ENCODE peak calls at places on chromosome 21, in seven cellular contexts. One of them, this sample, is unnamed.

GRCh38 chr21:18522181-18522771 is 118.7 kb upstream of the TMPRSS15 start:
- DNase-seq in GM12865: no peak
- DNase-seq in heart left ventricle: no peak
- DNase-seq in adrenal gland: no peak
- DNase-seq in mucosa of descending colon: no peak
- DNase-seq in dorsolateral prefrontal cortex: no peak
- DNase-seq in tibial artery: no peak
- DNase-seq in this sample: peak; percentile 8

GRCh38 chr21:33760641-33761103 is 118.4 kb downstream of the ITSN1 start:
- DNase-seq in GM12865: no peak
- DNase-seq in mucosa of descending colon: no peak
- DNase-seq in heart left ventricle: no peak
- DNase-seq in tibial artery: no peak
- DNase-seq in adrenal gland: no peak
- DNase-seq in dorsolateral prefrontal cortex: no peak
- DNase-seq in this sample: no peak

GRCh38 chr21:16942703-16943102 is 570.1 kb upstream of the CXADR start:
- DNase-seq in adrenal gland: peak; percentile 21
- DNase-seq in mucosa of descending colon: no peak
- DNase-seq in heart left ventricle: no peak
- DNase-seq in GM12865: no peak
- DNase-seq in tibial artery: no peak
- DNase-seq in dorsolateral prefrontal cortex: no peak
- DNase-seq in this sample: peak; percentile 50

GRCh38 chr21:18617291-18617690 is 213.7 kb upstream of the TMPRSS15 start:
- DNase-seq in dorsolateral prefrontal cortex: no peak
- DNase-seq in heart left ventricle: no peak
- DNase-seq in adrenal gland: no peak
- DNase-seq in tibial artery: no peak
- DNase-seq in mucosa of descending colon: no peak
- DNase-seq in GM12865: no peak
- DNase-seq in this sample: no peak

GRCh38 chr21:17828223-17828622 is 9.1 kb upstream of the C21orf91 start:
- DNase-seq in adrenal gland: no peak
- DNase-seq in heart left ventricle: no peak
- DNase-seq in tibial artery: no peak
- DNase-seq in GM12865: no peak
- DNase-seq in dorsolateral prefrontal cortex: no peak
- DNase-seq in mucosa of descending colon: no peak
- DNase-seq in this sample: no peak

GRCh38 chr21:16455978-16456377 is 726.2 kb downstream of the USP25 start:
- DNase-seq in GM12865: no peak
- DNase-seq in adrenal gland: no peak
- DNase-seq in dorsolateral prefrontal cortex: peak; percentile 61
- DNase-seq in mucosa of descending colon: no peak
- DNase-seq in tibial artery: no peak
- DNase-seq in heart left ventricle: no peak
- DNase-seq in this sample: no peak

GRCh38 chr21:17981060-17981459 is 161.9 kb upstream of the C21orf91 start:
- DNase-seq in adrenal gland: no peak
- DNase-seq in mucosa of descending colon: no peak
- DNase-seq in tibial artery: no peak
- DNase-seq in dorsolateral prefrontal cortex: no peak
- DNase-seq in GM12865: no peak
- DNase-seq in heart left ventricle: no peak
- DNase-seq in this sample: no peak

GRCh38 chr21:30349572-30349971 is 1.2 kb upstream of the KRTAP23-1 start:
- DNase-seq in adrenal gland: no peak
- DNase-seq in heart left ventricle: no peak
- DNase-seq in dorsolateral prefrontal cortex: no peak
- DNase-seq in mucosa of descending colon: no peak
- DNase-seq in GM12865: no peak
- DNase-seq in tibial artery: no peak
- DNase-seq in this sample: no peak

GRCh38 chr21:17903929-17904639 is 84.9 kb upstream of the C21orf91 start:
- DNase-seq in adrenal gland: no peak
- DNase-seq in tibial artery: no peak
- DNase-seq in mucosa of descending colon: no peak
- DNase-seq in GM12865: no peak
- DNase-seq in heart left ventricle: no peak
- DNase-seq in dorsolateral prefrontal cortex: no peak
- DNase-seq in this sample: no peak

GRCh38 chr21:19475525-19475924 is 1071.9 kb upstream of the TMPRSS15 start:
- DNase-seq in heart left ventricle: no peak
- DNase-seq in tibial artery: no peak
- DNase-seq in adrenal gland: no peak
- DNase-seq in GM12865: no peak
- DNase-seq in dorsolateral prefrontal cortex: no peak
- DNase-seq in mucosa of descending colon: no peak
- DNase-seq in this sample: no peak

GRCh38 chr21:20997308-20997632 is 939 bp upstream of the NCAM2 start:
- DNase-seq in adrenal gland: no peak
- DNase-seq in heart left ventricle: no peak
- DNase-seq in dorsolateral prefrontal cortex: peak; percentile 40
- DNase-seq in mucosa of descending colon: no peak
- DNase-seq in GM12865: no peak
- DNase-seq in tibial artery: no peak
- DNase-seq in this sample: no peak

GRCh38 chr21:33261635-33262034 is 4.5 kb upstream of the IL10RB start:
- DNase-seq in adrenal gland: peak; percentile 40
- DNase-seq in heart left ventricle: no peak
- DNase-seq in GM12865: peak; percentile 57
- DNase-seq in mucosa of descending colon: no peak
- DNase-seq in dorsolateral prefrontal cortex: no peak
- DNase-seq in tibial artery: peak; percentile 73
- DNase-seq in this sample: no peak

GRCh38 chr21:42595281-42596187 is 57.9 kb upstream of the PDE9A start:
- DNase-seq in adrenal gland: no peak
- DNase-seq in tibial artery: no peak
- DNase-seq in dorsolateral prefrontal cortex: no peak
- DNase-seq in GM12865: no peak
- DNase-seq in heart left ventricle: no peak
- DNase-seq in mucosa of descending colon: no peak
- DNase-seq in this sample: no peak

GRCh38 chr21:28699591-28700259 is 293.0 kb downstream of the LTN1 start:
- DNase-seq in GM12865: no peak
- DNase-seq in dorsolateral prefrontal cortex: no peak
- DNase-seq in mucosa of descending colon: no peak
- DNase-seq in heart left ventricle: no peak
- DNase-seq in adrenal gland: no peak
- DNase-seq in tibial artery: no peak
- DNase-seq in this sample: no peak

GRCh38 chr21:34526618-34527290 is 14.7 kb upstream of the KCNE1 start:
- DNase-seq in tibial artery: peak; percentile 83
- DNase-seq in dorsolateral prefrontal cortex: no peak
- DNase-seq in GM12865: peak; percentile 49
- DNase-seq in adrenal gland: peak; percentile 82
- DNase-seq in mucosa of descending colon: peak; percentile 58
- DNase-seq in heart left ventricle: peak; percentile 88
- DNase-seq in this sample: no peak

GRCh38 chr21:41976611-41977010 is 22.8 kb upstream of the C2CD2 start:
- DNase-seq in heart left ventricle: no peak
- DNase-seq in GM12865: no peak
- DNase-seq in adrenal gland: no peak
- DNase-seq in tibial artery: no peak
- DNase-seq in mucosa of descending colon: no peak
- DNase-seq in dorsolateral prefrontal cortex: no peak
- DNase-seq in this sample: no peak

GRCh38 chr21:36589352-36589971 is 109.5 kb upstream of the SIM2 start:
- DNase-seq in mucosa of descending colon: peak; percentile 46
- DNase-seq in GM12865: peak; percentile 71
- DNase-seq in adrenal gland: peak; percentile 73
- DNase-seq in heart left ventricle: no peak
- DNase-seq in dorsolateral prefrontal cortex: no peak
- DNase-seq in tibial artery: no peak
- DNase-seq in this sample: peak; percentile 42
- TF ChIP-seq CTCF in mucosa of descending colon: peak; percentile 22
- TF ChIP-seq CTCF in GM12865: peak; percentile 73
- TF ChIP-seq CTCF in adrenal gland: peak; percentile 46
- TF ChIP-seq CTCF in heart left ventricle: peak; percentile 28
- TF ChIP-seq CTCF in dorsolateral prefrontal cortex: peak; percentile 53
- TF ChIP-seq CTCF in tibial artery: no peak
- TF ChIP-seq CTCF in this sample: peak; percentile 57

DNA sequence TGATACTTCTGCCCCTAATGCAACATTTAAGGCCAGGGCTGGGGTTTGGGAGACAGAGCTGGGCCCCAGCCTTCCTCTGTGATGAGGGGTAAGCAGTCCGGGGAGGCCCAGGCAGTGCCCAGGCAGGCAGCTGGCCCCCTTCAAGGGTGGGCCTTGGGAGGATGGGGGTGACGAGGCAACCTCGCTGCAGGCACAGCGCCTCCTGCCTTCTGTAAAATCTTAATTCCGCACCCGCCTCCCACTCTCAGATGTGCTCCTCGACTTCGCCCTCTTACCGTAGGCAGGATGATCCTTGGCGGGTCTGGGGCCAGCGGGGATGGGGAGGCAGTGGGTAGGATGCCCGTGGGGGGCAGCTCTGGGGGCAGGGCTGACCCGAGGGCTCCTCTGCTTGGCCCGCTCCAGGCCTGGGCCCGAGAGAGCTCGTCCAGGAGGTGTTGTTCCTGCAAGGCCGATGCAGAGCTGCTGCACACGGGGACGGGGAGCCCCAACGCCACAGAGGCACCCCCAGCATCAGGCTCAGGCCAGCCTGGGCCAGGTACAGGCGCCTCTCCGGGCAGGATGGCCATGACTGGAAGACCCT is 9.1 kb downstream of the C21orf58 start:
- DNase-seq in tibial artery: no peak
- DNase-seq in heart left ventricle: no peak
- DNase-seq in dorsolateral prefrontal cortex: no peak
- DNase-seq in mucosa of descending colon: no peak
- DNase-seq in GM12865: no peak
- DNase-seq in adrenal gland: no peak
- DNase-seq in this sample: no peak
- TF ChIP-seq CTCF in tibial artery: no peak
- TF ChIP-seq CTCF in heart left ventricle: no peak
- TF ChIP-seq CTCF in dorsolateral prefrontal cortex: no peak
- TF ChIP-seq CTCF in mucosa of descending colon: no peak
- TF ChIP-seq CTCF in GM12865: no peak
- TF ChIP-seq CTCF in adrenal gland: no peak
- TF ChIP-seq CTCF in this sample: no peak

GRCh38 chr21:44923481-44924084 is 2.9 kb upstream of the ITGB2 start:
- DNase-seq in GM12865: no peak
- DNase-seq in dorsolateral prefrontal cortex: no peak
- DNase-seq in adrenal gland: no peak
- DNase-seq in tibial artery: no peak
- DNase-seq in heart left ventricle: no peak
- DNase-seq in mucosa of descending colon: no peak
- DNase-seq in this sample: no peak
- TF ChIP-seq CTCF in GM12865: no peak
- TF ChIP-seq CTCF in dorsolateral prefrontal cortex: no peak
- TF ChIP-seq CTCF in adrenal gland: no peak
- TF ChIP-seq CTCF in tibial artery: no peak
- TF ChIP-seq CTCF in heart left ventricle: no peak
- TF ChIP-seq CTCF in mucosa of descending colon: no peak
- TF ChIP-seq CTCF in this sample: no peak

DNA sequence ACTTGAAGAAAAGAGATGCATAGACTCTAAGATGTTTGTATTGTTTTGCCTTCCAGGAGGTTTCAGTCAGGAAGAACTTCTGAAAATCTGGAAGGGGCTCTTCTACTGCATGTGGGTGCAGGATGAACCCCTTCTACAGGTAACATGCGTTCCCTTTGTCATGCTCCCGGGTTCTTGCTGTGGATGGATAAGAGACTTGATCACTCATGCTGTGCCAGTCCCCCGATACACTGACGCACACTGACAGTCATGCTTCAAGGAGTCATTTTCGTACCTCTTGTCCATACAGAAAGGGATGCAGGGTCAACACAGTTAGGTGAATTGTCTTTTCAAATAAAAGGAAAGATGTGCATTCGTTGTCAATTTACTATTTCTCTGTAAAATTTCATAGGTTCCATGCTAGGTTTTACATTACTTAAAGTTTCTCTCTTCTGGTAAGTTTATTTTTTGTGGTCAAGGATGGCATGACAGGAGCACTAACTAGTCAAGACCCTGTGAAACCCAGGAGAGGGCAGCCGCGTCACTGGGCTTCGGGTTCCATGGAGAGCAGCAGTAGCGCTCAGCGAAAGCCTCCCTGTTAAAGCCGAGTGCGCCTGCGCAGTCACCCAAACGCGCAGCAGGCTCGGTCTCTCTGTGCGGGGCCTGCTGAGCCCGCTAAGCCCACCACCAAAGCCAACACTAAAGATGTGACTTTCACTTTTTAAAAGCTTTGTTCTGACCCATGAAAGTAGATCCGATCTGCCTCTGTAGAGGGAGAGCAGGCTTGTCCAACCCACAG is 10.7 kb downstream of the RRP1B start:
- DNase-seq in heart left ventricle: no peak
- DNase-seq in adrenal gland: no peak
- DNase-seq in tibial artery: no peak
- DNase-seq in mucosa of descending colon: no peak
- DNase-seq in GM12865: no peak
- DNase-seq in dorsolateral prefrontal cortex: no peak
- DNase-seq in this sample: no peak
- TF ChIP-seq CTCF in heart left ventricle: no peak
- TF ChIP-seq CTCF in adrenal gland: no peak
- TF ChIP-seq CTCF in tibial artery: no peak
- TF ChIP-seq CTCF in mucosa of descending colon: no peak
- TF ChIP-seq CTCF in GM12865: no peak
- TF ChIP-seq CTCF in dorsolateral prefrontal cortex: no peak
- TF ChIP-seq CTCF in this sample: no peak